ENCODE peak calls at places on chromosomes 2 and 18, in seven cellular contexts. X, C, K, Q, W, O and P are unnamed samples.

GRCh38 chr2:86476918-86477317 is 35.7 kb downstream of the KDM3A start:
- DNase-seq in X (no peak), C (no peak), K (no peak), Q (no peak), W (no peak), O (peak; percentile 23), P (no peak)

GRCh38 chr2:121330921-121331320 is 45.9 kb upstream of the TFCP2L1 start:
- DNase-seq in X (no peak), C (no peak), K (no peak), Q (no peak), W (no peak), O (no peak), P (no peak)

GRCh38 chr18:32674491-32674890 is 98.3 kb downstream of the KLHL14 start:
- DNase-seq in X (no peak), C (no peak), K (no peak), Q (no peak), W (no peak), O (peak; percentile 1), P (no peak)

GRCh38 chr2:237702439-237703397 is 75.3 kb downstream of the LRRFIP1 start:
- DNase-seq in X (no peak), C (peak; percentile 16), K (peak; percentile 58), Q (no peak), W (peak; percentile 56), O (peak; percentile 87), P (no peak)

GRCh38 chr2:20135631-20136050 is 84.2 kb upstream of the LAPTM4A start:
- DNase-seq in X (peak; percentile 80), C (peak; percentile 84), K (peak; percentile 82), Q (peak; percentile 59), W (peak; percentile 66), O (peak; percentile 70), P (peak; percentile 69)

GRCh38 chr2:241702155-241702404 is 241 bp downstream of the ING5 start:
- DNase-seq in X (peak; percentile 59), C (no peak), K (no peak), Q (no peak), W (no peak), O (no peak), P (no peak)

GRCh38 chr2:205679410-205680009 is 2.8 kb upstream of the NRP2 start:
- DNase-seq in X (no peak), C (no peak), K (no peak), Q (no peak), W (no peak), O (no peak), P (no peak)

GRCh38 chr2:143158098-143158497 is 28.9 kb downstream of the ARHGAP15 start:
- DNase-seq in X (no peak), C (no peak), K (no peak), Q (no peak), W (no peak), O (no peak), P (no peak)

GRCh38 chr2:219111375-219112069 is 49.1 kb downstream of the NHEJ1 start:
- DNase-seq in X (no peak), C (peak; percentile 75), K (no peak), Q (no peak), W (no peak), O (no peak), P (no peak)

GRCh38 chr2:46361920-46362666 is 64.9 kb downstream of the EPAS1 start:
- DNase-seq in X (no peak), C (no peak), K (no peak), Q (no peak), W (no peak), O (no peak), P (no peak)

GRCh38 chr2:117956036-117956791 is 57.7 kb downstream of the CCDC93 start:
- DNase-seq in X (no peak), C (no peak), K (no peak), Q (no peak), W (no peak), O (no peak), P (no peak)
- TF ChIP-seq CTCF in X (no peak), C (peak; percentile 10), K (no peak), Q (peak; percentile 16), W (no peak), O (peak; percentile 7), P (no peak)

GRCh38 chr2:231900486-231900942 is 25.7 kb downstream of the NPPC start:
- DNase-seq in X (peak; percentile 58), C (peak; percentile 89), K (peak; percentile 98), Q (peak; percentile 45), W (no peak), O (peak; percentile 77), P (peak; percentile 79)
- TF ChIP-seq CTCF in X (peak; percentile 65), C (peak; percentile 82), K (peak; percentile 94), Q (peak; percentile 86), W (peak; percentile 36), O (peak; percentile 98), P (peak; percentile 88)

DNA sequence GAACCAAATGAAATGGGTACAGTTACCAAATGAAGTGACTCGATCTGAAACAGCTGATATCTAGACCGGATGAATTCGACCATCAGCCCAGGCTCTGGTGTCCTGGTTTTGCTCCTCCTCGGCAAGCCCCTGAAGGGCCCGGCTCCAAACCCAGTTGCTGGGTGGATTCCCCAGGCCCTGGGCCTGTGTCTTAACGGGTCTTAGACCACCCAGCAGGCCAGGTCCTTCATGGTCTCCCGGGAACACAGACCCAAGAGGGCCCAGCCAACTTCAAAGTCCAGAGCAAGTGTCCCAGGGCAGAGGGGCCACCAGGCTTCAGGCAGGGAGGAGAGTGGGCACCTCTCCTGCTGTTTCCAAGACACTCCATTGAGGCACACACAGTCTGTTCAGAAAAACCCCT is 26.7 kb upstream of the NMUR1 start:
- DNase-seq in X (no peak), C (no peak), K (no peak), Q (no peak), W (no peak), O (no peak), P (no peak)
- TF ChIP-seq CTCF in X (no peak), C (no peak), K (no peak), Q (no peak), W (no peak), O (no peak), P (no peak)

DNA sequence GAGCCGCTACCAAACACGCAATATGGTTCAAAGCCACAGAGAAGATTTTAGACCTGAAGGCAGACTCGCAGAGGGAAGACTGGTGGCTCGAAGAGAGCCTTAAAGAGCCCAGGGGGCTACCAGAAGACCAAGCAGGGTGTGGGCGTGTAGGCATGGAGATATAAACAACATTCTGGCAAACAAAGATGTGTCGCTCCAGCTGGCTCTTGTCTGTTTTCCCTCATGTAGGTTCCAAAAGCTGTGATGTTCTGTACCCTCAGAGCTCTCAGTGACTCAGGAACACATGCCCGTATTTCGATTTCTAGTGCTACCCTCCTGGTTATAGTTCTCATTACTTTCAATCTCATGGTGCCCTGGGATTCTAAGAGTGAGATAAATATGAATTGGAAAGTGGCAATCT is 44.5 kb downstream of the DOCK10 start:
- DNase-seq in X (no peak), C (no peak), K (no peak), Q (no peak), W (no peak), O (peak; percentile 56), P (no peak)
- TF ChIP-seq CTCF in X (no peak), C (no peak), K (no peak), Q (no peak), W (no peak), O (no peak), P (no peak)

DNA sequence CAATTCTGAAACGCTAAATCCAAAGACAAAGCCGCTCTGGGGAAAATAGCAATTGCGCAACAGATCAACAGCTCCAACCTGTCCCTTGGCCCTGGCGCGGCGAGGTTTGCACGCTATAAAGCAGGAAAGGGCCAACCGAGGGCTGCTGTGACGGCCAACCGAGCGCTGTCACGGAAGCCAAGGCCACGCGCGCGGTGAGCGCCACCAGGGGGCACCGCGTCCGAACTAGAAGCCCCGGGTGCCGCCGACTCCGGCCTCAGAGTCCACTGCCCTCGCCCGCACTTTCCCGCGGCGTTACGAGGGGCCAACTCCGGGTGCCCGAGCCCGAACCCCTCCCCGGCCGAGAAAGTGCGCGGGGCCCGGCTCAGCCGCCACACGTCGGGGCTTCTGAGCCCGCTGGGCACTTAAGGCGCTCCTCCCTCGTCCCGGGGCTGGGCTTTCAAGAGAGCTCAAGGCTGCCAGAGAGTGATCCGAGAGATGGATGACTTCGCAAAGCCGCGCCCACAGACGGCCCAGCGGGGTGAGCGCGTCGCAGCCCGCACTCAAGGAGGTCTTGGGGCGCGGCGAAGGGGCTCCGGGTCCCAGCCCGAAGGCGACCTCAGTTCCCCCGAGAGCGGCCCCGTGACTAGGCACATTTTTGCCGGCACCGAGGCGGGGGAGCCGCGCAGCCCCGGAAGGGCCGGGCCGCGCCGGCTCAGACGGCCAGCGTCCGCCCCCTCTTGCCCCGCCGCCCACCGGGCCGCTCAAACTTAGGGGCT is 897 bp downstream of the NFE2L2 start:
- DNase-seq in X (peak; percentile 99), C (peak; percentile 100), K (peak; percentile 84), Q (peak; percentile 99), W (peak; percentile 98), O (peak; percentile 99), P (peak; percentile 97)
- TF ChIP-seq CTCF in X (peak; percentile 98), C (peak; percentile 79), K (peak; percentile 13), Q (peak; percentile 87), W (peak; percentile 97), O (peak; percentile 88), P (peak; percentile 73)

GRCh38 chr18:65287642-65288041 is 463.2 kb upstream of the CDH7 start:
- DNase-seq in X (no peak), C (no peak), K (no peak), Q (no peak), W (no peak), O (no peak), P (no peak)

GRCh38 chr18:65288908-65289307 is 461.9 kb upstream of the CDH7 start:
- DNase-seq in X (no peak), C (no peak), K (no peak), Q (no peak), W (no peak), O (no peak), P (no peak)
- TF ChIP-seq CTCF in X (no peak), C (no peak), K (no peak), Q (no peak), W (no peak), O (no peak), P (no peak)

DNA sequence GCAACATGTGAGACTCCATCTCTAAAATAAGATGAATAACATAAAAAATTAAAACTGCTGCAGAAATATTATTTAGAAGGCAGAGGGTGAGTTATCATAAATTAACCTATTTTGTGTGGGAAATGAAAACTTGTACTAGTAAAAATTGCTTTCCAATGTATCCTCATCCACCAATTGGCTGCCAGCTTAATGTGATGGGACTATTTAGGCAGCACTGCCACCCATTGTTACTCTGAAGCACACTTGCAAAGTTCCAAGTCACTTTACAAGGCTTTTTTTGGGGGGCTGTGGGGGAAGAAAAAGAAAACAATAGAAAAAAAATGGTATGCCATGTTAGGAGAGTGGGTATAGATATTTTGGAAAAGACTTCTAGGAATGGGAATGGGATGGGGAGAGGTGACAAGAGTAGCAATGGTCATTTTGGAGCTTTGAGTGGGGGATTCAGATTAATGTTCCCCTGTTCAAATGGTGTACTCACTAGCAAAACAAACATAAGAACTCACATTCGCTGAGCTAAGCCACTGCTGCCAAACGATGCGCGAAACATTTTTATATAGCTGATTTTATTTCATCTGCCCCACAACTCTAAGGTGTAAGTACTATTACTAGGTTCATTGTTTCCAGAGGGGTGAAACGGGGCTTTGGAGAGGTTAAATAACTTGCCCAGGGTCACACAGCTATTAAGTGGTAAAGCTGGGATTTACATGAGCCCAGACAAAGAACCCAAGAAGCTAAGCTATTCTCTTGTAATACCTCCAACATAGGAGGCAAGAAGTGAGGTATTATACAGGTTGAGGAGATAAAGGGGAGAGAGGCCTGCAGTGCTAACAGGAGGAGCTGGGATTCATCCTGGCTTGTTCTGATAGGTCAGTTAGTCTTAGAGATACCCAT is 63.0 kb downstream of the MEIS1 start:
- DNase-seq in X (no peak), C (no peak), K (no peak), Q (no peak), W (no peak), O (no peak), P (no peak)
- TF ChIP-seq CTCF in X (no peak), C (no peak), K (no peak), Q (no peak), W (no peak), O (no peak), P (no peak)

GRCh38 chr2:39433586-39434195 is 3.4 kb downstream of the MAP4K3 start:
- DNase-seq in X (no peak), C (no peak), K (no peak), Q (peak; percentile 76), W (no peak), O (peak; percentile 30), P (no peak)
- TF ChIP-seq CTCF in X (no peak), C (no peak), K (no peak), Q (no peak), W (no peak), O (no peak), P (no peak)